ENCODE peak calls at places on chromosomes 3 and 15, in seven cellular contexts. One of them, this sample, is unnamed.

GRCh38 chr15:61088675-61089074 is 140.4 kb downstream of the RORA start:
- DNase-seq in GM23338: no peak
- DNase-seq in K562: no peak
- DNase-seq in HL-60: no peak
- DNase-seq in esophagus muscularis mucosa: no peak
- DNase-seq in endothelial cell of umbilical vein: no peak
- DNase-seq in stomach: no peak
- DNase-seq in this sample: no peak

GRCh38 chr3:4841783-4842440 is 137.3 kb upstream of the BHLHE40 start:
- DNase-seq in GM23338: no peak
- DNase-seq in K562: no peak
- DNase-seq in HL-60: no peak
- DNase-seq in esophagus muscularis mucosa: no peak
- DNase-seq in endothelial cell of umbilical vein: no peak
- DNase-seq in stomach: no peak
- DNase-seq in this sample: no peak

GRCh38 chr3:172749201-172749965 is 1.1 kb upstream of the ECT2 start:
- DNase-seq in GM23338: peak
- DNase-seq in K562: no peak
- DNase-seq in HL-60: no peak
- DNase-seq in esophagus muscularis mucosa: no peak
- DNase-seq in endothelial cell of umbilical vein: peak
- DNase-seq in stomach: peak
- DNase-seq in this sample: no peak

GRCh38 chr15:66269326-66270090 is 16.0 kb upstream of the MEGF11 start:
- DNase-seq in GM23338: peak
- DNase-seq in K562: peak
- DNase-seq in HL-60: no peak
- DNase-seq in esophagus muscularis mucosa: no peak
- DNase-seq in endothelial cell of umbilical vein: peak
- DNase-seq in stomach: no peak
- DNase-seq in this sample: no peak

GRCh38 chr15:85037617-85038016 is 56.0 kb downstream of the PDE8A start:
- DNase-seq in GM23338: no peak
- DNase-seq in K562: no peak
- DNase-seq in HL-60: no peak
- DNase-seq in esophagus muscularis mucosa: no peak
- DNase-seq in endothelial cell of umbilical vein: no peak
- DNase-seq in stomach: no peak
- DNase-seq in this sample: no peak

GRCh38 chr15:33985751-33986150 is 17.5 kb downstream of the CHRM5 start:
- DNase-seq in GM23338: no peak
- DNase-seq in K562: no peak
- DNase-seq in HL-60: no peak
- DNase-seq in esophagus muscularis mucosa: no peak
- DNase-seq in endothelial cell of umbilical vein: no peak
- DNase-seq in stomach: no peak
- DNase-seq in this sample: no peak

GRCh38 chr3:144502398-144502797 is 530.8 kb downstream of the DIPK2A start:
- DNase-seq in GM23338: peak
- DNase-seq in K562: no peak
- DNase-seq in HL-60: no peak
- DNase-seq in esophagus muscularis mucosa: no peak
- DNase-seq in endothelial cell of umbilical vein: no peak
- DNase-seq in stomach: no peak
- DNase-seq in this sample: no peak

GRCh38 chr15:88450125-88450798 is 16.9 kb downstream of the MRPL46 start:
- DNase-seq in GM23338: peak
- DNase-seq in K562: peak
- DNase-seq in HL-60: peak
- DNase-seq in esophagus muscularis mucosa: peak
- DNase-seq in endothelial cell of umbilical vein: peak
- DNase-seq in stomach: peak
- DNase-seq in this sample: peak

GRCh38 chr3:9878700-9879099 is 1.4 kb downstream of the CIDEC start:
- DNase-seq in GM23338: no peak
- DNase-seq in K562: no peak
- DNase-seq in HL-60: no peak
- DNase-seq in esophagus muscularis mucosa: no peak
- DNase-seq in endothelial cell of umbilical vein: no peak
- DNase-seq in stomach: peak
- DNase-seq in this sample: no peak

GRCh38 chr3:172522871-172523818 is at the start of gene TNFSF10:
- DNase-seq in GM23338: peak
- DNase-seq in K562: peak
- DNase-seq in HL-60: peak
- DNase-seq in esophagus muscularis mucosa: peak
- DNase-seq in endothelial cell of umbilical vein: peak
- DNase-seq in stomach: peak
- DNase-seq in this sample: peak

GRCh38 chr3:14631101-14631497 is 20.5 kb upstream of the CCDC174 start:
- DNase-seq in GM23338: no peak
- DNase-seq in K562: no peak
- DNase-seq in HL-60: no peak
- DNase-seq in esophagus muscularis mucosa: no peak
- DNase-seq in endothelial cell of umbilical vein: no peak
- DNase-seq in stomach: no peak
- DNase-seq in this sample: no peak

GRCh38 chr3:109687626-109688025 is 350.3 kb upstream of the DPPA4 start:
- DNase-seq in GM23338: no peak
- DNase-seq in K562: no peak
- DNase-seq in HL-60: no peak
- DNase-seq in esophagus muscularis mucosa: no peak
- DNase-seq in endothelial cell of umbilical vein: no peak
- DNase-seq in stomach: no peak
- DNase-seq in this sample: no peak

GRCh38 chr3:185313693-185314246 is 49.2 kb upstream of the MAP3K13 start:
- DNase-seq in GM23338: no peak
- DNase-seq in K562: no peak
- DNase-seq in HL-60: no peak
- DNase-seq in esophagus muscularis mucosa: no peak
- DNase-seq in endothelial cell of umbilical vein: no peak
- DNase-seq in stomach: no peak
- DNase-seq in this sample: no peak

GRCh38 chr3:106215047-106215446 is 346.2 kb upstream of the CBLB start:
- DNase-seq in GM23338: no peak
- DNase-seq in K562: peak
- DNase-seq in HL-60: no peak
- DNase-seq in esophagus muscularis mucosa: no peak
- DNase-seq in endothelial cell of umbilical vein: no peak
- DNase-seq in stomach: no peak
- DNase-seq in this sample: no peak

GRCh38 chr15:76217867-76218217 is 93.4 kb downstream of the ETFA start:
- DNase-seq in GM23338: no peak
- DNase-seq in K562: no peak
- DNase-seq in HL-60: no peak
- DNase-seq in esophagus muscularis mucosa: no peak
- DNase-seq in endothelial cell of umbilical vein: no peak
- DNase-seq in stomach: no peak
- DNase-seq in this sample: no peak

GRCh38 chr15:76222159-76222558 is 89.1 kb downstream of the ETFA start:
- DNase-seq in GM23338: no peak
- DNase-seq in K562: no peak
- DNase-seq in HL-60: no peak
- DNase-seq in esophagus muscularis mucosa: no peak
- DNase-seq in endothelial cell of umbilical vein: no peak
- DNase-seq in stomach: no peak
- DNase-seq in this sample: no peak

GRCh38 chr15:76221085-76221767 is 90.0 kb downstream of the ETFA start:
- DNase-seq in GM23338: no peak
- DNase-seq in K562: no peak
- DNase-seq in HL-60: no peak
- DNase-seq in esophagus muscularis mucosa: no peak
- DNase-seq in endothelial cell of umbilical vein: no peak
- DNase-seq in stomach: no peak
- DNase-seq in this sample: no peak

GRCh38 chr15:76217029-76217866 is 94.0 kb downstream of the ETFA start:
- DNase-seq in GM23338: no peak
- DNase-seq in K562: no peak
- DNase-seq in HL-60: no peak
- DNase-seq in esophagus muscularis mucosa: peak
- DNase-seq in endothelial cell of umbilical vein: peak
- DNase-seq in stomach: no peak
- DNase-seq in this sample: no peak
- TF ChIP-seq POLR2AphosphoS5 in GM23338: no peak
- TF ChIP-seq POLR2AphosphoS5 in K562: no peak
- TF ChIP-seq POLR2AphosphoS5 in HL-60: no peak
- TF ChIP-seq POLR2AphosphoS5 in esophagus muscularis mucosa: no peak
- TF ChIP-seq POLR2AphosphoS5 in endothelial cell of umbilical vein: no peak
- TF ChIP-seq POLR2AphosphoS5 in stomach: no peak
- TF ChIP-seq POLR2AphosphoS5 in this sample: no peak

GRCh38 chr3:152257246-152258074 is 11.3 kb upstream of the MBNL1 start:
- DNase-seq in GM23338: no peak
- DNase-seq in K562: no peak
- DNase-seq in HL-60: peak
- DNase-seq in esophagus muscularis mucosa: no peak
- DNase-seq in endothelial cell of umbilical vein: no peak
- DNase-seq in stomach: no peak
- DNase-seq in this sample: no peak

GRCh38 chr3:152260026-152260425 is 8.7 kb upstream of the MBNL1 start:
- DNase-seq in GM23338: no peak
- DNase-seq in K562: no peak
- DNase-seq in HL-60: no peak
- DNase-seq in esophagus muscularis mucosa: no peak
- DNase-seq in endothelial cell of umbilical vein: no peak
- DNase-seq in stomach: no peak
- DNase-seq in this sample: no peak

GRCh38 chr3:152256829-152257228 is 11.9 kb upstream of the MBNL1 start:
- DNase-seq in GM23338: no peak
- DNase-seq in K562: no peak
- DNase-seq in HL-60: no peak
- DNase-seq in esophagus muscularis mucosa: no peak
- DNase-seq in endothelial cell of umbilical vein: no peak
- DNase-seq in stomach: no peak
- DNase-seq in this sample: no peak

GRCh38 chr3:152259480-152259879 is 9.2 kb upstream of the MBNL1 start:
- DNase-seq in GM23338: no peak
- DNase-seq in K562: no peak
- DNase-seq in HL-60: no peak
- DNase-seq in esophagus muscularis mucosa: no peak
- DNase-seq in endothelial cell of umbilical vein: no peak
- DNase-seq in stomach: no peak
- DNase-seq in this sample: no peak

DNA sequence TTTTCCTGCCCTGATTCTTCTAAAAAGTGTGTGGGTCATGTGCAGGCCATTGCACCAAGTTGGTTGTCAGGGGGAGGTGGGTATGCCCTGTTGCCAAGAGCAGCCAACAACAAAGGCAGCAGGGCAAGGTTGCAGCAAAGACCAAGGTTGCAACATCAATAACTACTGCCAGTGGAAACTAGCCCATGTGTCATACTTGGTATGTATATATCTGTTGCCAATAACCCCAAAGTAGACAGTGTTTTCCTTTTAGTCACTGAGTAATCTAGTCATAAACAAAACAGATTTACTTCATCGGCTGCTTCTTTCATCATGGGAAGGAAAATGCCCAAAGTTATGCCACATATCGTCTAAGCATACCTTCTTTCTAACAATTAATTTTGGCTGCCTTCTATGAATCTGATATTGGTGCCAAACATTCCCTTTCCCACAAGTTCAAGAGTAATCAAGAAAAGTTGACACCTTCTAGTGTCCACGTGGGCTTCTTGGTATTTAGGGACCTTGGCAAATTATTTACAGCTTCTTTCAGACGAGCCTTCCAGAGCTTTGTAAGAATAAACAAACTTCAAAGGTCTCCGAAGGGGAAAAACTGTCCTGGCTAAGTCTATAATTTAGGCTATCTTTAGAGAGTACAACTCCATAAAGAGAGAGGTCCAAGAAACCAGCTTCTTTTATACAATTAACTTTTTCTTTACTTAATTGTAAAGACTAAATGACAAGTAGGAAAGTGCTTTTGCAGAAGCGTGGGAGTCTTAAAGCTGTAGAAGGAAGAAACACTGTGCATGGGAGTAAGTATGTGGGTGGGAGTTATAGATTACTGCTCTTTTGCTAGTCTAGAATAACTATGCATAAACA is 10.1 kb upstream of the MBNL1 start:
- DNase-seq in GM23338: no peak
- DNase-seq in K562: peak
- DNase-seq in HL-60: peak
- DNase-seq in esophagus muscularis mucosa: no peak
- DNase-seq in endothelial cell of umbilical vein: peak
- DNase-seq in stomach: peak
- DNase-seq in this sample: no peak
- TF ChIP-seq POLR2AphosphoS5 in GM23338: no peak
- TF ChIP-seq POLR2AphosphoS5 in K562: no peak
- TF ChIP-seq POLR2AphosphoS5 in HL-60: peak
- TF ChIP-seq POLR2AphosphoS5 in esophagus muscularis mucosa: peak
- TF ChIP-seq POLR2AphosphoS5 in endothelial cell of umbilical vein: no peak
- TF ChIP-seq POLR2AphosphoS5 in stomach: peak
- TF ChIP-seq POLR2AphosphoS5 in this sample: no peak

GRCh38 chr3:50154840-50155490 is at the start of gene SEMA3F:
- DNase-seq in GM23338: peak
- DNase-seq in K562: peak
- DNase-seq in HL-60: peak
- DNase-seq in esophagus muscularis mucosa: no peak
- DNase-seq in endothelial cell of umbilical vein: peak
- DNase-seq in stomach: peak
- DNase-seq in this sample: peak
- TF ChIP-seq POLR2AphosphoS5 in GM23338: peak
- TF ChIP-seq POLR2AphosphoS5 in K562: no peak
- TF ChIP-seq POLR2AphosphoS5 in HL-60: no peak
- TF ChIP-seq POLR2AphosphoS5 in esophagus muscularis mucosa: peak
- TF ChIP-seq POLR2AphosphoS5 in endothelial cell of umbilical vein: peak
- TF ChIP-seq POLR2AphosphoS5 in stomach: peak
- TF ChIP-seq POLR2AphosphoS5 in this sample: no peak

GRCh38 chr3:44398853-44399252 is 60.3 kb downstream of the TCAIM start:
- DNase-seq in GM23338: no peak
- DNase-seq in K562: no peak
- DNase-seq in HL-60: no peak
- DNase-seq in esophagus muscularis mucosa: no peak
- DNase-seq in endothelial cell of umbilical vein: no peak
- DNase-seq in stomach: no peak
- DNase-seq in this sample: no peak
- TF ChIP-seq POLR2AphosphoS5 in GM23338: no peak
- TF ChIP-seq POLR2AphosphoS5 in K562: no peak
- TF ChIP-seq POLR2AphosphoS5 in HL-60: no peak
- TF ChIP-seq POLR2AphosphoS5 in esophagus muscularis mucosa: no peak
- TF ChIP-seq POLR2AphosphoS5 in endothelial cell of umbilical vein: no peak
- TF ChIP-seq POLR2AphosphoS5 in stomach: no peak
- TF ChIP-seq POLR2AphosphoS5 in this sample: no peak

GRCh38 chr15:52428297-52428696 is 100.4 kb downstream of the MYO5A start:
- DNase-seq in GM23338: no peak
- DNase-seq in K562: no peak
- DNase-seq in HL-60: no peak
- DNase-seq in esophagus muscularis mucosa: no peak
- DNase-seq in endothelial cell of umbilical vein: no peak
- DNase-seq in stomach: no peak
- DNase-seq in this sample: no peak
- TF ChIP-seq POLR2AphosphoS5 in GM23338: no peak
- TF ChIP-seq POLR2AphosphoS5 in K562: no peak
- TF ChIP-seq POLR2AphosphoS5 in HL-60: no peak
- TF ChIP-seq POLR2AphosphoS5 in esophagus muscularis mucosa: no peak
- TF ChIP-seq POLR2AphosphoS5 in endothelial cell of umbilical vein: no peak
- TF ChIP-seq POLR2AphosphoS5 in stomach: no peak
- TF ChIP-seq POLR2AphosphoS5 in this sample: no peak

This sample was measured in GM12891.